ENCODE peak calls at places on chromosomes 13 and 19, in six cellular contexts. U, I, F, N, R and X are unnamed samples. For H3K27me3, H3K4me1 and H3K9me3, the result is how much of the 10 kb centered on the place peaks cover.

GRCh38 chr13:65909501-65909900 is 1320.6 kb downstream of the PCDH9 start:
- DNase-seq in F (no peak), U (no peak), R (no peak), I (no peak), N (no peak), X (no peak)

GRCh38 chr13:40102360-40102727 is 446.9 kb downstream of the COG6 start:
- DNase-seq in N (no peak), R (no peak), I (no peak), U (no peak), F (no peak), X (no peak)

GRCh38 chr13:40492511-40492910 is 173.9 kb downstream of the FOXO1 start:
- DNase-seq in U (no peak), I (no peak), R (no peak), F (no peak), N (no peak), X (no peak)

GRCh38 chr19:10086032-10086903 is at the start of gene SHFL:
- DNase-seq in U (peak), F (peak), I (peak), R (peak), N (peak), X (peak)

GRCh38 chr19:1884719-1885334 is 469 bp downstream of the ABHD17A start:
- DNase-seq in F (no peak), N (no peak), U (no peak), R (no peak), I (no peak), X (no peak)

GRCh38 chr13:40985596-40986327 is 33.4 kb downstream of the ELF1 start:
- DNase-seq in R (no peak), I (no peak), U (no peak), N (no peak), F (no peak), X (no peak)

GRCh38 chr19:17302391-17303166 is 646 bp downstream of the ABHD8 start:
- DNase-seq in I (no peak), N (no peak), R (no peak), U (no peak), F (no peak), X (no peak)

GRCh38 chr13:32660227-32660626 is 74.0 kb downstream of the PDS5B start:
- DNase-seq in F (no peak), N (no peak), U (no peak), R (no peak), I (no peak), X (no peak)

GRCh38 chr13:41506312-41506711 is 49.0 kb downstream of the RGCC start:
- DNase-seq in F (no peak), I (no peak), R (no peak), N (no peak), U (no peak), X (no peak)

GRCh38 chr13:113820813-113821651 is 42.8 kb downstream of the GAS6 start:
- DNase-seq in U (no peak), N (peak), R (peak), F (no peak), I (peak), X (peak)

GRCh38 chr19:12840091-12841079 is 2.1 kb downstream of the MAST1 start:
- DNase-seq in I (peak), F (peak), U (no peak), N (peak), R (peak), X (peak)

GRCh38 chr19:12841094-12841493 is 2.8 kb downstream of the MAST1 start:
- DNase-seq in I (peak), F (no peak), N (peak), R (no peak), U (no peak), X (no peak)

GRCh38 chr19:12842511-12842910 is 4.2 kb downstream of the MAST1 start:
- DNase-seq in I (no peak), N (no peak), U (no peak), R (no peak), F (no peak), X (no peak)

GRCh38 chr19:12843999-12844732 is 5.9 kb downstream of the MAST1 start:
- DNase-seq in I (no peak), U (no peak), N (no peak), R (no peak), F (no peak), X (no peak)

GRCh38 chr19:12843328-12843727 is 5.0 kb downstream of the MAST1 start:
- DNase-seq in R (no peak), U (no peak), F (no peak), I (no peak), N (no peak), X (no peak)
- H3K27me3 ChIP-seq in R (under half), U (half or more), F (under half), I (under half), N (under half), X (under half)

GRCh38 chr19:35903550-35904179 is 1.3 kb downstream of the HCST start:
- DNase-seq in I (peak), N (peak), U (peak), F (peak), R (peak), X (peak)

GRCh38 chr19:35901854-35902661 is at the start of gene HCST:
- DNase-seq in R (no peak), N (peak), I (peak), U (peak), F (peak), X (peak)

GRCh38 chr19:35901055-35901644 is 810 bp upstream of the NFKBID start:
- DNase-seq in R (no peak), U (no peak), F (no peak), I (no peak), N (peak), X (no peak)

GRCh38 chr19:35904312-35905068 is 2.2 kb downstream of the HCST start:
- DNase-seq in N (no peak), U (no peak), I (peak), R (no peak), F (no peak), X (no peak)

DNA sequence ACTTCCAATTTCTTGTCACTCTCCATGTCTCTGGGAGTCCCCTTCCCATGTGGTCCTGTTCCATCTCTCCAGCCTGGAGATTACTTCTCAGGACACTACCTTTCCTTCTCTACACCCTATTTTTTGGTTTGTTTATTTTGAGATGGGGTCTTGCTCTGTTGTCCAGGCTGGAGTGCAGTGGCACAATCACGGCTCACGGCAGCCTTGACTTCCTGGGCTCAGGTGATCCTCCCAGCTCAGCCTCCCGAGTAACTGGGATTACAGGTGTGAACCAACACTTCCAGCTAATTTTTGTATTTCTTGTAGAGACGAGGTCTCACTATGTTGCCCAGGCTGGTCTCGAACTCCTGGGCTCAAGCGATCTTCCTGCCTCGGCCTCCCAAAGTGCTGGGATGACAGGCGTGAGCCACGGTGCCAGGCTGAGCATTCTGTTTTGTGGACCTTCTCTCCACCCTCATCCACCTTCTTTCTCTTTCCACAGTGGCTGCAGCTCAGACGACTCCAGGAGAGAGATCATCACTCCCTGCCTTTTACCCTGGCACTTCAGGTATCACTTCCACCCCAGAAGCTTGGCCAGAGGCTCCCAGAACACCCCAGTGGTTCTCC is 644 bp downstream of the HCST start:
- DNase-seq in U (no peak), N (no peak), F (no peak), I (no peak), R (no peak), X (no peak)
- H3K4me1 ChIP-seq in U (half or more), N (under half), F (under half), I (under half), R (under half), X (under half)

GRCh38 chr19:52734893-52735661 is at the start of gene ZNF611:
- DNase-seq in N (peak), I (peak), R (peak), U (peak), F (peak), X (peak)
- H3K9me3 ChIP-seq in N (under half), I (under half), R (under half), U (under half), F (under half), X (under half)

DNA sequence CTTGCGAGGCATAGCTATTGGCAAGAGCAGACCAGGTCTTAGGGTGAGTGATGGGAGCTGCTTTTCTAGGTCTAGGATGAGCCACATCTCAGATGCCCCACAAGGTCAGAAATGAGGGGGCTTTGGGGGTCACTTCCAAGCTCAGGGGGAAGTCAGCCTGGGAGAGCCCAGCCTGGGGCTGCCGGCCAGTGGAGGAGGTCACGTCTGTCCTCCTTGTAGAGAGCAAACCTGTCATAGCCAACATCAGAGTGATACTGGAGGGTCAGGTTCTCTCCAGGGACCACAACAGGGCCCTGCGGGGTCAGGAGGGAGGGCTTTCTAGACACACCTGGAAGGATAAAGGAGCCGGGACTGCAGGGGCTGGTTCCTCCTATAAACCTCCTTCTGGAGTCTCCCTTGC is 2.4 kb downstream of the LILRA5 start:
- DNase-seq in U (no peak), R (no peak), N (no peak), F (no peak), I (no peak), X (no peak)
- H3K27me3 ChIP-seq in U (under half), R (under half), N (under half), F (under half), I (under half), X (under half)